ENCODE peak calls at places on chromosomes 2 and 18, in seven cellular contexts. E, K, I, D, J, A and R are unnamed samples.

GRCh38 chr18:52334896-52335295 is 5.1 kb upstream of the DCC start:
- DNase-seq in E (no peak), K (no peak), I (no peak), D (no peak), J (no peak), A (no peak), R (peak)

GRCh38 chr2:29139152-29139551 is 23.9 kb downstream of the CLIP4 start:
- DNase-seq in E (no peak), K (peak), I (no peak), D (no peak), J (no peak), A (no peak), R (no peak)

GRCh38 chr18:10032331-10032979 is 118.6 kb downstream of the VAPA start:
- DNase-seq in E (no peak), K (no peak), I (peak), D (no peak), J (no peak), A (no peak), R (no peak)

GRCh38 chr2:70008290-70008689 is 46.9 kb upstream of the ASPRV1 start:
- DNase-seq in E (no peak), K (no peak), I (no peak), D (no peak), J (no peak), A (no peak), R (no peak)

GRCh38 chr2:16798472-16798871 is 132.8 kb upstream of the CYRIA start:
- DNase-seq in E (no peak), K (no peak), I (no peak), D (no peak), J (no peak), A (no peak), R (no peak)

GRCh38 chr2:47002031-47002430 is 86.4 kb upstream of the MCFD2 start:
- DNase-seq in E (no peak), K (no peak), I (no peak), D (no peak), J (no peak), A (no peak), R (no peak)

GRCh38 chr2:156189584-156189983 is 142.9 kb downstream of the NR4A2 start:
- DNase-seq in E (no peak), K (no peak), I (no peak), D (no peak), J (no peak), A (no peak), R (no peak)

GRCh38 chr18:23099621-23100020 is 35.7 kb upstream of the CABLES1 start:
- DNase-seq in E (no peak), K (peak), I (no peak), D (no peak), J (no peak), A (no peak), R (peak)

GRCh38 chr2:174590346-174590745 is 7.3 kb downstream of the WIPF1 start:
- DNase-seq in E (no peak), K (no peak), I (no peak), D (no peak), J (no peak), A (no peak), R (no peak)

GRCh38 chr2:190359896-190360376 is 16.5 kb downstream of the INPP1 start:
- DNase-seq in E (no peak), K (peak), I (no peak), D (peak), J (no peak), A (no peak), R (peak)

GRCh38 chr18:70490008-70490933 is 201.4 kb downstream of the SOCS6 start:
- DNase-seq in E (peak), K (peak), I (peak), D (no peak), J (no peak), A (no peak), R (peak)

GRCh38 chr2:130834923-130835765 is 1.6 kb upstream of the ARHGEF4 start:
- DNase-seq in E (no peak), K (no peak), I (no peak), D (no peak), J (no peak), A (peak), R (no peak)

GRCh38 chr2:113223813-113224212 is 50.0 kb downstream of the PSD4 start:
- DNase-seq in E (no peak), K (no peak), I (no peak), D (no peak), J (no peak), A (no peak), R (no peak)

GRCh38 chr2:176106636-176107539 is at the start of gene HOXD11:
- DNase-seq in E (no peak), K (peak), I (no peak), D (no peak), J (no peak), A (no peak), R (peak)

GRCh38 chr2:234967201-234967873 is 15.5 kb downstream of the SH3BP4 start:
- DNase-seq in E (no peak), K (no peak), I (no peak), D (no peak), J (no peak), A (no peak), R (no peak)

GRCh38 chr2:10499911-10500521 is 51.9 kb upstream of the ODC1 start:
- DNase-seq in E (no peak), K (no peak), I (no peak), D (no peak), J (no peak), A (no peak), R (no peak)

GRCh38 chr2:100259106-100259505 is 63.2 kb downstream of the LONRF2 start:
- DNase-seq in E (no peak), K (no peak), I (no peak), D (no peak), J (no peak), A (no peak), R (no peak)

GRCh38 chr2:134623046-134623445 is 95.8 kb downstream of the TMEM163 start:
- DNase-seq in E (no peak), K (no peak), I (no peak), D (no peak), J (no peak), A (no peak), R (no peak)

GRCh38 chr2:5035134-5035533 is 657.0 kb upstream of the SOX11 start:
- DNase-seq in E (no peak), K (no peak), I (no peak), D (no peak), J (no peak), A (no peak), R (no peak)

GRCh38 chr2:180983468-180984388 is 3.3 kb downstream of the UBE2E3 start:
- DNase-seq in E (peak), K (peak), I (peak), D (peak), J (no peak), A (peak), R (peak)

GRCh38 chr2:120670371-120670770 is 65.3 kb upstream of the GLI2 start:
- DNase-seq in E (no peak), K (no peak), I (no peak), D (no peak), J (no peak), A (no peak), R (no peak)

GRCh38 chr2:235433860-235434259 is 60.0 kb upstream of the AGAP1 start:
- DNase-seq in E (no peak), K (peak), I (no peak), D (peak), J (no peak), A (no peak), R (no peak)

GRCh38 chr2:235414422-235414821 is 79.4 kb upstream of the AGAP1 start:
- DNase-seq in E (no peak), K (no peak), I (no peak), D (peak), J (no peak), A (no peak), R (no peak)

GRCh38 chr2:105397959-105398521 is 811 bp downstream of the FHL2 start:
- DNase-seq in E (no peak), K (peak), I (no peak), D (no peak), J (no peak), A (no peak), R (no peak)

GRCh38 chr2:163657257-163657656 is 78.6 kb downstream of the FIGN start:
- DNase-seq in E (no peak), K (peak), I (no peak), D (no peak), J (no peak), A (peak), R (peak)

GRCh38 chr2:236717719-236718118 is 148.1 kb downstream of the ACKR3 start:
- DNase-seq in E (no peak), K (no peak), I (no peak), D (no peak), J (no peak), A (no peak), R (peak)

GRCh38 chr2:215407596-215408264 is 28.1 kb downstream of the FN1 start:
- DNase-seq in E (no peak), K (no peak), I (no peak), D (no peak), J (no peak), A (no peak), R (no peak)

GRCh38 chr18:63016270-63016669 is 300.9 kb downstream of the PHLPP1 start:
- DNase-seq in E (peak), K (peak), I (peak), D (peak), J (peak), A (no peak), R (peak)

GRCh38 chr2:113169002-113169530 is 4.7 kb upstream of the PSD4 start:
- DNase-seq in E (no peak), K (no peak), I (no peak), D (no peak), J (no peak), A (no peak), R (no peak)

GRCh38 chr18:23553887-23554286 is 32.4 kb downstream of the NPC1 start:
- DNase-seq in E (no peak), K (no peak), I (no peak), D (no peak), J (no peak), A (no peak), R (no peak)

GRCh38 chr18:41690332-41691110 is 264.5 kb upstream of the PIK3C3 start:
- DNase-seq in E (no peak), K (no peak), I (no peak), D (no peak), J (no peak), A (no peak), R (no peak)

GRCh38 chr2:202883987-202884675 is 12.6 kb upstream of the ICA1L start:
- DNase-seq in E (no peak), K (peak), I (peak), D (no peak), J (no peak), A (no peak), R (no peak)

GRCh38 chr18:8389391-8390340 is 219.6 kb upstream of the RAB12 start:
- DNase-seq in E (peak), K (peak), I (peak), D (peak), J (peak), A (no peak), R (peak)

GRCh38 chr2:274503-274902 is 9.8 kb downstream of the ACP1 start:
- DNase-seq in E (no peak), K (no peak), I (no peak), D (no peak), J (no peak), A (no peak), R (no peak)

GRCh38 chr2:60551241-60552095 is 2.0 kb downstream of the BCL11A start:
- DNase-seq in E (no peak), K (peak), I (no peak), D (no peak), J (no peak), A (no peak), R (peak)